ENCODE peak calls at places on chromosomes 5 and 9, in five cellular contexts. One of them, this sample, is unnamed.

GRCh38 chr5:42880621-42881020 is 68.9 kb upstream of the SELENOP start:
- DNase-seq in NCI-H2081: no peak
- DNase-seq in M059J: no peak
- DNase-seq in astrocyte of the spinal cord: no peak
- DNase-seq in RWPE1: no peak
- DNase-seq in this sample: no peak

GRCh38 chr9:128072144-128073021 is 4.4 kb downstream of the SLC25A25 start:
- DNase-seq in NCI-H2081: peak
- DNase-seq in M059J: peak
- DNase-seq in astrocyte of the spinal cord: peak
- DNase-seq in RWPE1: no peak
- DNase-seq in this sample: peak

GRCh38 chr5:132089363-132089762 is 15.8 kb downstream of the CSF2 start:
- DNase-seq in astrocyte of the spinal cord: no peak
- DNase-seq in RWPE1: peak
- DNase-seq in NCI-H2081: no peak
- DNase-seq in M059J: no peak
- DNase-seq in this sample: no peak

GRCh38 chr9:26308328-26308727 is 584.3 kb downstream of the CAAP1 start:
- DNase-seq in RWPE1: no peak
- DNase-seq in astrocyte of the spinal cord: no peak
- DNase-seq in NCI-H2081: no peak
- DNase-seq in M059J: no peak
- DNase-seq in this sample: no peak

GRCh38 chr5:150021491-150022162 is 21.1 kb downstream of the HMGXB3 start:
- DNase-seq in M059J: peak
- DNase-seq in RWPE1: peak
- DNase-seq in astrocyte of the spinal cord: peak
- DNase-seq in NCI-H2081: no peak
- DNase-seq in this sample: no peak

GRCh38 chr5:117809251-117809650 is 1179.1 kb downstream of the DTWD2 start:
- DNase-seq in NCI-H2081: no peak
- DNase-seq in RWPE1: no peak
- DNase-seq in astrocyte of the spinal cord: no peak
- DNase-seq in M059J: no peak
- DNase-seq in this sample: no peak

GRCh38 chr5:126300293-126300692 is 122.9 kb upstream of the GRAMD2B start:
- DNase-seq in RWPE1: no peak
- DNase-seq in M059J: no peak
- DNase-seq in astrocyte of the spinal cord: peak
- DNase-seq in NCI-H2081: no peak
- DNase-seq in this sample: no peak

GRCh38 chr9:18610956-18611355 is 137.0 kb downstream of the ADAMTSL1 start:
- DNase-seq in astrocyte of the spinal cord: peak
- DNase-seq in RWPE1: no peak
- DNase-seq in M059J: no peak
- DNase-seq in NCI-H2081: peak
- DNase-seq in this sample: no peak

GRCh38 chr9:35482071-35482470 is 7.8 kb upstream of the RUSC2 start:
- DNase-seq in NCI-H2081: no peak
- DNase-seq in astrocyte of the spinal cord: no peak
- DNase-seq in RWPE1: no peak
- DNase-seq in M059J: no peak
- DNase-seq in this sample: no peak

GRCh38 chr5:23528677-23529076 is 21.3 kb downstream of the PRDM9 start:
- DNase-seq in astrocyte of the spinal cord: no peak
- DNase-seq in M059J: no peak
- DNase-seq in RWPE1: no peak
- DNase-seq in NCI-H2081: no peak
- DNase-seq in this sample: no peak

GRCh38 chr5:103111458-103111857 is 8.5 kb downstream of the GIN1 start:
- DNase-seq in M059J: no peak
- DNase-seq in astrocyte of the spinal cord: no peak
- DNase-seq in RWPE1: no peak
- DNase-seq in NCI-H2081: no peak
- DNase-seq in this sample: peak

GRCh38 chr5:143054480-143054941 is 284.3 kb downstream of the ARHGAP26 start:
- DNase-seq in astrocyte of the spinal cord: no peak
- DNase-seq in NCI-H2081: no peak
- DNase-seq in RWPE1: no peak
- DNase-seq in M059J: peak
- DNase-seq in this sample: no peak

GRCh38 chr5:126014691-126015090 is 408.5 kb upstream of the GRAMD2B start:
- DNase-seq in RWPE1: no peak
- DNase-seq in M059J: no peak
- DNase-seq in astrocyte of the spinal cord: no peak
- DNase-seq in NCI-H2081: no peak
- DNase-seq in this sample: no peak

GRCh38 chr5:135465391-135466122 is 13.4 kb upstream of the TIFAB start:
- DNase-seq in NCI-H2081: no peak
- DNase-seq in RWPE1: no peak
- DNase-seq in M059J: no peak
- DNase-seq in astrocyte of the spinal cord: no peak
- DNase-seq in this sample: no peak

GRCh38 chr5:28810751-28811136 is 1772.4 kb upstream of the CDH9 start:
- DNase-seq in M059J: peak
- DNase-seq in NCI-H2081: no peak
- DNase-seq in astrocyte of the spinal cord: no peak
- DNase-seq in RWPE1: no peak
- DNase-seq in this sample: no peak

GRCh38 chr5:159149085-159149484 is 49.4 kb upstream of the EBF1 start:
- DNase-seq in NCI-H2081: no peak
- DNase-seq in astrocyte of the spinal cord: no peak
- DNase-seq in M059J: no peak
- DNase-seq in RWPE1: no peak
- DNase-seq in this sample: no peak

GRCh38 chr9:109267555-109267954 is 53.3 kb downstream of the EPB41L4B start:
- DNase-seq in NCI-H2081: no peak
- DNase-seq in M059J: no peak
- DNase-seq in astrocyte of the spinal cord: no peak
- DNase-seq in RWPE1: no peak
- DNase-seq in this sample: no peak

GRCh38 chr5:58983496-58983895 is 400.6 kb downstream of the RAB3C start:
- DNase-seq in RWPE1: no peak
- DNase-seq in NCI-H2081: no peak
- DNase-seq in astrocyte of the spinal cord: no peak
- DNase-seq in M059J: no peak
- DNase-seq in this sample: no peak

GRCh38 chr5:83471405-83472212 is at the start of gene VCAN:
- DNase-seq in astrocyte of the spinal cord: peak
- DNase-seq in NCI-H2081: no peak
- DNase-seq in RWPE1: peak
- DNase-seq in M059J: peak
- DNase-seq in this sample: no peak

GRCh38 chr5:139183502-139183901 is 14.7 kb downstream of the SIL1 start:
- DNase-seq in NCI-H2081: no peak
- DNase-seq in M059J: no peak
- DNase-seq in astrocyte of the spinal cord: no peak
- DNase-seq in RWPE1: no peak
- DNase-seq in this sample: no peak

GRCh38 chr9:89664010-89664409 is 59.2 kb downstream of the GADD45G start:
- DNase-seq in RWPE1: no peak
- DNase-seq in NCI-H2081: no peak
- DNase-seq in astrocyte of the spinal cord: no peak
- DNase-seq in M059J: no peak
- DNase-seq in this sample: no peak

GRCh38 chr9:80204054-80204453 is 632.3 kb downstream of the TLE4 start:
- DNase-seq in RWPE1: no peak
- DNase-seq in M059J: no peak
- DNase-seq in astrocyte of the spinal cord: no peak
- DNase-seq in NCI-H2081: no peak
- DNase-seq in this sample: no peak

GRCh38 chr5:149628846-149629388 is 47.6 kb downstream of the ARHGEF37 start:
- DNase-seq in astrocyte of the spinal cord: no peak
- DNase-seq in RWPE1: no peak
- DNase-seq in M059J: no peak
- DNase-seq in NCI-H2081: no peak
- DNase-seq in this sample: no peak

GRCh38 chr5:24817966-24818365 is 173.2 kb upstream of the CDH10 start:
- DNase-seq in NCI-H2081: no peak
- DNase-seq in M059J: peak
- DNase-seq in astrocyte of the spinal cord: no peak
- DNase-seq in RWPE1: no peak
- DNase-seq in this sample: no peak

GRCh38 chr9:130873966-130874365 is 22.6 kb downstream of the QRFP start:
- DNase-seq in M059J: no peak
- DNase-seq in astrocyte of the spinal cord: no peak
- DNase-seq in RWPE1: no peak
- DNase-seq in NCI-H2081: no peak
- DNase-seq in this sample: no peak

GRCh38 chr9:131385296-131385695 is 8.6 kb upstream of the PRRC2B start:
- DNase-seq in RWPE1: no peak
- DNase-seq in astrocyte of the spinal cord: no peak
- DNase-seq in M059J: no peak
- DNase-seq in NCI-H2081: no peak
- DNase-seq in this sample: no peak

GRCh38 chr5:82331557-82331956 is 53.4 kb upstream of the RPS23 start:
- DNase-seq in M059J: no peak
- DNase-seq in astrocyte of the spinal cord: no peak
- DNase-seq in NCI-H2081: no peak
- DNase-seq in RWPE1: no peak
- DNase-seq in this sample: no peak

GRCh38 chr9:97990259-97990658 is 7.1 kb downstream of the ANP32B start:
- DNase-seq in astrocyte of the spinal cord: peak
- DNase-seq in NCI-H2081: no peak
- DNase-seq in RWPE1: peak
- DNase-seq in M059J: peak
- DNase-seq in this sample: no peak

GRCh38 chr5:96661841-96662724 is at the start of gene CAST:
- DNase-seq in M059J: peak
- DNase-seq in RWPE1: peak
- DNase-seq in NCI-H2081: no peak
- DNase-seq in astrocyte of the spinal cord: peak
- DNase-seq in this sample: peak

GRCh38 chr9:95129651-95130291 is 187.7 kb downstream of the FANCC start:
- DNase-seq in NCI-H2081: peak
- DNase-seq in astrocyte of the spinal cord: no peak
- DNase-seq in M059J: no peak
- DNase-seq in RWPE1: no peak
- DNase-seq in this sample: peak

GRCh38 chr5:179732918-179733763 is 519 bp downstream of the MAML1 start:
- DNase-seq in M059J: peak
- DNase-seq in RWPE1: peak
- DNase-seq in NCI-H2081: peak
- DNase-seq in astrocyte of the spinal cord: peak
- DNase-seq in this sample: peak

GRCh38 chr9:89952401-89952800 is 347.6 kb downstream of the GADD45G start:
- DNase-seq in NCI-H2081: no peak
- DNase-seq in RWPE1: peak
- DNase-seq in astrocyte of the spinal cord: peak
- DNase-seq in M059J: peak
- DNase-seq in this sample: no peak

GRCh38 chr5:125612356-125613149 is 810.7 kb upstream of the GRAMD2B start:
- DNase-seq in M059J: no peak
- DNase-seq in astrocyte of the spinal cord: no peak
- DNase-seq in NCI-H2081: peak
- DNase-seq in RWPE1: no peak
- DNase-seq in this sample: peak

GRCh38 chr5:10536931-10537579 is 26.8 kb upstream of the ANKRD33B start:
- DNase-seq in NCI-H2081: no peak
- DNase-seq in M059J: no peak
- DNase-seq in RWPE1: no peak
- DNase-seq in astrocyte of the spinal cord: no peak
- DNase-seq in this sample: no peak

GRCh38 chr5:90022002-90022710 is 387.4 kb downstream of the CETN3 start:
- DNase-seq in NCI-H2081: no peak
- DNase-seq in M059J: no peak
- DNase-seq in RWPE1: no peak
- DNase-seq in astrocyte of the spinal cord: peak
- DNase-seq in this sample: no peak

GRCh38 chr5:113404269-113404668 is 30.5 kb downstream of the TSSK1B start:
- DNase-seq in astrocyte of the spinal cord: no peak
- DNase-seq in RWPE1: no peak
- DNase-seq in M059J: no peak
- DNase-seq in NCI-H2081: no peak
- DNase-seq in this sample: no peak

GRCh38 chr5:34919077-34919476 is 3.6 kb downstream of the BRIX1 start:
- DNase-seq in M059J: no peak
- DNase-seq in astrocyte of the spinal cord: no peak
- DNase-seq in RWPE1: no peak
- DNase-seq in NCI-H2081: no peak
- DNase-seq in this sample: no peak

GRCh38 chr5:171454549-171454948 is 35.1 kb downstream of the FGF18 start:
- DNase-seq in NCI-H2081: no peak
- DNase-seq in astrocyte of the spinal cord: no peak
- DNase-seq in RWPE1: no peak
- DNase-seq in M059J: no peak
- DNase-seq in this sample: no peak

GRCh38 chr5:159519365-159519764 is 189.1 kb upstream of the IL12B start:
- DNase-seq in M059J: no peak
- DNase-seq in RWPE1: no peak
- DNase-seq in astrocyte of the spinal cord: no peak
- DNase-seq in NCI-H2081: no peak
- DNase-seq in this sample: no peak

This sample was measured in small intestine.